ENCODE peak calls at places on chromosome 1, in seven cellular contexts. F is Daoy, H is progenitor cell of endocrine pancreas, R is A549, U is dermis microvascular lymphatic vessel endothelial cell, T is GM13977, V is RWPE1. Y is an unnamed sample.

GRCh38 chr1:58391514-58391913 is 155.0 kb downstream of the OMA1 start:
- DNase-seq in R (no peak), F (no peak), H (no peak), T (no peak), V (no peak), U (no peak), Y (no peak)

GRCh38 chr1:225406976-225407725 is 20.7 kb downstream of the LBR start:
- DNase-seq in H (no peak), T (no peak), F (no peak), V (no peak), R (no peak), U (no peak), Y (no peak)

GRCh38 chr1:156295391-156295947 is at the start of gene GLMP:
- DNase-seq in H (no peak), F (peak; percentile 64), R (peak; percentile 64), T (peak; percentile 84), U (peak; percentile 62), V (peak; percentile 57), Y (peak; percentile 46)

GRCh38 chr1:33306561-33307493 is 14.1 kb downstream of the A3GALT2 start:
- DNase-seq in U (no peak), H (no peak), R (no peak), T (no peak), V (no peak), F (no peak), Y (no peak)

GRCh38 chr1:59128784-59129227 is 168.1 kb upstream of the FGGY start:
- DNase-seq in V (peak; percentile 26), U (peak; percentile 82), R (no peak), F (peak; percentile 81), H (no peak), T (no peak), Y (no peak)

GRCh38 chr1:229848762-229849677 is 218.0 kb upstream of the GALNT2 start:
- DNase-seq in U (peak; percentile 2), H (no peak), F (peak; percentile 37), V (peak; percentile 32), R (peak; percentile 48), T (no peak), Y (peak; percentile 16)

GRCh38 chr1:89971600-89971999 is 23.3 kb upstream of the ZNF326 start:
- DNase-seq in U (no peak), F (no peak), H (no peak), V (no peak), R (no peak), T (no peak), Y (no peak)

GRCh38 chr1:85599076-85599491 is 18.5 kb downstream of the CCN1 start:
- DNase-seq in U (no peak), T (no peak), R (no peak), V (no peak), H (no peak), F (peak; percentile 76), Y (no peak)

GRCh38 chr1:153919879-153920852 is 2.6 kb downstream of the GATAD2B start:
- DNase-seq in R (no peak), V (peak; percentile 5), H (no peak), F (peak; percentile 22), U (no peak), T (no peak), Y (no peak)

GRCh38 chr1:212585210-212585609 is 23.4 kb upstream of the ATF3 start:
- DNase-seq in U (no peak), V (no peak), H (no peak), R (no peak), F (no peak), T (no peak), Y (no peak)

GRCh38 chr1:232134365-232134764 is 495.6 kb downstream of the SIPA1L2 start:
- DNase-seq in F (no peak), U (no peak), V (no peak), T (no peak), R (no peak), H (no peak), Y (no peak)

GRCh38 chr1:975896-976683 is 5.8 kb downstream of the PERM1 start:
- DNase-seq in H (peak; percentile 65), T (peak; percentile 93), R (peak; percentile 80), F (peak; percentile 88), V (peak; percentile 77), U (no peak), Y (peak; percentile 53)

GRCh38 chr1:67469431-67469830 is 39.2 kb upstream of the SERBP1 start:
- DNase-seq in T (no peak), V (no peak), R (no peak), U (no peak), F (no peak), H (no peak), Y (no peak)

GRCh38 chr1:236639686-236640085 is 35.4 kb upstream of the HEATR1 start:
- DNase-seq in F (no peak), V (no peak), R (no peak), U (no peak), H (no peak), T (no peak), Y (no peak)

GRCh38 chr1:12143631-12144155 is 23.1 kb upstream of the TNFRSF1B start:
- DNase-seq in V (peak; percentile 92), F (peak; percentile 96), T (no peak), U (no peak), R (no peak), H (no peak), Y (no peak)

GRCh38 chr1:93676424-93676823 is 5.2 kb downstream of the BCAR3 start:
- DNase-seq in H (no peak), R (no peak), F (no peak), V (no peak), U (peak; percentile 59), T (no peak), Y (no peak)

GRCh38 chr1:193417420-193417819 is 231.0 kb upstream of the B3GALT2 start:
- DNase-seq in U (no peak), T (no peak), R (no peak), H (no peak), F (peak; percentile 62), V (no peak), Y (no peak)

GRCh38 chr1:246113555-246114095 is 393.5 kb downstream of the SMYD3 start:
- DNase-seq in R (no peak), F (no peak), U (peak; percentile 94), V (no peak), H (no peak), T (no peak), Y (no peak)

GRCh38 chr1:160154790-160155189 is 3.4 kb downstream of the ATP1A4 start:
- DNase-seq in F (no peak), T (no peak), U (no peak), V (no peak), H (no peak), R (no peak), Y (no peak)

GRCh38 chr1:196955926-196956325 is 12.4 kb downstream of the CFHR2 start:
- DNase-seq in R (no peak), T (no peak), U (no peak), H (no peak), F (no peak), V (no peak), Y (no peak)

GRCh38 chr1:33099290-33100118 is 18.6 kb downstream of the AZIN2 start:
- DNase-seq in V (peak; percentile 94), R (no peak), T (peak; percentile 39), F (peak; percentile 100), U (no peak), H (no peak), Y (no peak)